ENCODE peak calls at places on chromosome 22, in five cellular contexts. D is choroid plexus epithelial cell, P is A549, Z is fibroblast of pulmonary artery, H is epithelial cell of proximal tubule. O is an unnamed sample.

GRCh38 chr22:46146329-46146728 is 4.0 kb upstream of the PPARA start:
- DNase-seq in P (no peak), H (no peak), Z (no peak), D (no peak), O (no peak)

GRCh38 chr22:35452351-35452781 is 52.4 kb downstream of the MCM5 start:
- DNase-seq in H (no peak), Z (no peak), D (no peak), P (no peak), O (no peak)

GRCh38 chr22:37198290-37199102 is 10.4 kb upstream of the C1QTNF6 start:
- DNase-seq in D (peak), P (peak), Z (peak), H (no peak), O (peak)

GRCh38 chr22:17960695-17961442 is 63.5 kb downstream of the MICAL3 start:
- DNase-seq in D (no peak), P (no peak), Z (no peak), H (no peak), O (no peak)

GRCh38 chr22:20524004-20524481 is 16.6 kb downstream of the MED15 start:
- DNase-seq in H (no peak), Z (peak), D (no peak), P (no peak), O (no peak)

GRCh38 chr22:46591890-46592289 is 28.3 kb upstream of the GRAMD4 start:
- DNase-seq in H (no peak), Z (no peak), D (no peak), P (no peak), O (no peak)

GRCh38 chr22:37122598-37123180 is 13.2 kb upstream of the TMPRSS6 start:
- DNase-seq in H (no peak), D (no peak), Z (no peak), P (no peak), O (no peak)

GRCh38 chr22:25827415-25827814 is 85.4 kb downstream of the MYO18B start:
- DNase-seq in P (no peak), Z (no peak), H (no peak), D (no peak), O (no peak)

GRCh38 chr22:29840498-29840897 is 2.4 kb upstream of the ASCC2 start:
- DNase-seq in H (no peak), Z (no peak), D (no peak), P (no peak), O (peak)

GRCh38 chr22:48579035-48579914 is 1248.4 kb downstream of the BRD1 start:
- DNase-seq in P (no peak), H (no peak), D (no peak), Z (no peak), O (no peak)

GRCh38 chr22:36201630-36202312 is at the start of gene APOL4:
- DNase-seq in P (no peak), Z (peak), D (no peak), H (no peak), O (peak)

GRCh38 chr22:27752771-27753170 is 48.8 kb downstream of the MN1 start:
- DNase-seq in P (peak), Z (peak), H (no peak), D (no peak), O (peak)

GRCh38 chr22:19291580-19292261 is at the start of gene CLTCL1:
- DNase-seq in P (peak), Z (peak), D (peak), H (no peak), O (peak)

GRCh38 chr22:35649636-35650250 is 1.5 kb downstream of the APOL6 start:
- DNase-seq in H (no peak), D (no peak), Z (no peak), P (no peak), O (no peak)

DNA sequence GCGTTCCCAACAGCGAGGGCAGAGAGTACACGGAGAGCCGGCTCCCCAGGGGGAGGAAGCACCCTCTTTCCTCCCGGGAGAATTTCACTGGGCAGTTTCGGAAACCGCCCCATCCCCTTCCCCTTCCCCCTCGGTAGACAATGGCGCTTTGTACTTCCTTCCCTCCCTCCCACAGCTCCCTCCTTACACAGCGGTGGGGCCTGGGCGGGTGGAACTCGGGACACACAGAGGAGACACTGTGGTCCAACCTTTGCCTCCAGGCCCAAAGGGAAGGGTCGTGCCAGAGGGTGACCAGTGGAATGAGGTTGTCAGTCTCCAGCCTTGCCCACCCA is 4.3 kb downstream of the SMTN start:
- DNase-seq in Z (peak), D (no peak), H (no peak), P (no peak), O (peak)
- H3K4me3 ChIP-seq in Z (peak), D (peak), H (peak), P (peak), O (peak)

GRCh38 chr22:42132457-42132856 is 1.8 kb upstream of the CYP2D6 start:
- DNase-seq in P (no peak), Z (no peak), H (no peak), D (no peak), O (no peak)
- TF ChIP-seq CTCF in P (no peak), Z (no peak), H (no peak), D (peak), O (no peak)

GRCh38 chr22:44665115-44665514 is 36.9 kb upstream of the PRR5 start:
- DNase-seq in Z (no peak), D (no peak), H (no peak), P (no peak), O (no peak)
- H3K4me3 ChIP-seq in Z (no peak), D (no peak), H (no peak), P (no peak), O (no peak)

GRCh38 chr22:38567531-38568245 is 2.3 kb downstream of the DMC1 start:
- DNase-seq in P (no peak), Z (no peak), H (no peak), D (no peak), O (no peak)

GRCh38 chr22:38572065-38572464 is 2.1 kb upstream of the DMC1 start:
- DNase-seq in D (peak), H (no peak), P (peak), Z (peak), O (peak)

GRCh38 chr22:38569181-38569971 is 607 bp downstream of the DMC1 start:
- DNase-seq in P (no peak), H (no peak), Z (no peak), D (no peak), O (no peak)

GRCh38 chr22:38570841-38571364 is 920 bp upstream of the DMC1 start:
- DNase-seq in P (peak), D (peak), H (no peak), Z (peak), O (peak)

DNA sequence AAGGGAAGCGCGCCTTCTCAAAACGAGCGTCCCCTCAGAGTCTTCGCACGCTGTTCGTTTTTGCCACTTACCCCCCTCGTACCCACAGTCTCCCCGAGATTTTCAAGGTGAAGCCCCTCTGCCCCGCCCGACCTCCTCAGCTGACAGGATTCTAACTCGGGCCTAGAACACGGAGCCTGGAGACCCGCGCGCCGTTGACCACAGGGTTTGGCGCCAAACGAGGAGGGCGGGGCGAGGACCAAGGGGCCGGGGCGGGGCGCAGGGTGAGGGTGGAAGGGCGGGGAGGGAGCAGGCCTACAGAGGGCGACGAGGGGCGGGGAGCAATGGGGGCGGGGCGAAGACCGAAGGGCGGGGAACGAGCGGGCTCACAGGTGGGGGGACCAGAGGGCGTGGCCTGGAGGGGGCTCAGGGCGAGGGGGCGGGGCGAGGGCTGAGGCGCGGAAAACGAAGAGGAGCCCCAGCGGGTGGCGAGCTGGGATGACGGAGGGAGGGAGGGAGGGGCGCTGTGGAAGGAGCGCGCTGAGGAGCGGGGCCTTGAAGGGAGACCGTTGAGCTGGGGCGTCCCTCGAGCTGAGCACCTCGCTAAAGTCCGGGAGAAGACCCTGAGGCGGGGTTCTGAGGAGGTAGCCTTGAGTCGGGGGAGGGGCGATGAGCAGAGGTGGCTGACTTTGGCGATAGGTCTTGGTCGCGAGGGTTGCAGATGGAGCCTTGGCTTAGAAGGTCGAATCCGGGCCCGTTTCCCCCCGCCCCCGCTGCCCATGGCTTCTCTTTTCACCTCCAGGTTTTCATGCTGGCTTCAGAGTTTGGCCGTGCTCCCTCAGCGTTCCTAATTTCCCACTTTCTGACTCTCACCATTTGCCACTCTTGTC is at the start of gene DMC1:
- DNase-seq in D (peak), Z (peak), H (no peak), P (peak), O (peak)
- TF ChIP-seq CTCF in D (no peak), Z (no peak), H (no peak), P (no peak), O (no peak)

O was measured in cardiac fibroblast.